ENCODE peak calls at places on chromosomes 13 and 19, in nine cellular contexts. S, A, J, D, M, N, R, H and L are unnamed samples.

GRCh38 chr13:37069597-37070103 is 10.2 kb upstream of the SUPT20H start:
- DNase-seq in S (no peak), A (no peak), J (no peak), D (no peak), M (no peak), N (no peak), R (no peak), H (no peak), L (no peak)

GRCh38 chr19:30449673-30450072 is 77.5 kb downstream of the ZNF536 start:
- DNase-seq in S (no peak), A (no peak), J (no peak), D (no peak), M (no peak), N (no peak), R (no peak), H (no peak), L (peak)

GRCh38 chr13:60759499-60759898 is 362.5 kb downstream of the TDRD3 start:
- DNase-seq in S (no peak), A (no peak), J (no peak), D (no peak), M (peak), N (no peak), R (no peak), H (no peak), L (peak)

GRCh38 chr13:26179344-26179743 is 42.8 kb downstream of the RNF6 start:
- DNase-seq in S (no peak), A (no peak), J (no peak), D (no peak), M (no peak), N (no peak), R (no peak), H (no peak), L (no peak)

GRCh38 chr19:54424660-54425381 is 9.6 kb downstream of the TTYH1 start:
- DNase-seq in S (peak), A (no peak), J (no peak), D (no peak), M (no peak), N (no peak), R (no peak), H (no peak), L (no peak)

GRCh38 chr13:65966991-65967451 is 1263.1 kb downstream of the PCDH9 start:
- DNase-seq in S (peak), A (no peak), J (no peak), D (peak), M (no peak), N (no peak), R (no peak), H (no peak), L (no peak)

GRCh38 chr19:55528030-55528801 is 8.7 kb downstream of the SBK2 start:
- DNase-seq in S (no peak), A (no peak), J (no peak), D (no peak), M (no peak), N (no peak), R (no peak), H (no peak), L (no peak)

GRCh38 chr13:65562305-65562704 is 1667.8 kb downstream of the PCDH9 start:
- DNase-seq in S (no peak), A (no peak), J (no peak), D (no peak), M (no peak), N (no peak), R (no peak), H (no peak), L (no peak)

GRCh38 chr19:19211499-19212432 is at the start of gene NCAN:
- DNase-seq in S (peak), A (no peak), J (no peak), D (no peak), M (no peak), N (no peak), R (no peak), H (peak), L (no peak)

GRCh38 chr19:17629760-17630159 is 58.4 kb downstream of the UNC13A start:
- DNase-seq in S (no peak), A (no peak), J (no peak), D (no peak), M (no peak), N (no peak), R (no peak), H (no peak), L (no peak)

GRCh38 chr13:30972888-30973377 is 40.5 kb downstream of the TEX26 start:
- DNase-seq in S (no peak), A (no peak), J (no peak), D (no peak), M (no peak), N (no peak), R (no peak), H (no peak), L (no peak)

GRCh38 chr13:93289047-93289446 is 62.4 kb downstream of the GPC6 start:
- DNase-seq in S (peak), A (no peak), J (no peak), D (no peak), M (no peak), N (no peak), R (no peak), H (no peak), L (no peak)

GRCh38 chr13:42883771-42884170 is 102.4 kb downstream of the FAM216B start:
- DNase-seq in S (no peak), A (peak), J (no peak), D (no peak), M (peak), N (no peak), R (no peak), H (peak), L (peak)

GRCh38 chr13:59236979-59237378 is 926.7 kb downstream of the DIAPH3 start:
- DNase-seq in S (no peak), A (no peak), J (no peak), D (no peak), M (no peak), N (no peak), R (no peak), H (no peak), L (no peak)

GRCh38 chr19:55304279-55304978 is 20.6 kb downstream of the BRSK1 start:
- DNase-seq in S (peak), A (peak), J (no peak), D (peak), M (peak), N (no peak), R (peak), H (peak), L (no peak)

GRCh38 chr19:5877869-5878268 is 7.5 kb upstream of the FUT5 start:
- DNase-seq in S (no peak), A (no peak), J (no peak), D (no peak), M (no peak), N (no peak), R (no peak), H (no peak), L (no peak)

GRCh38 chr13:29540799-29541198 is 54.7 kb downstream of the SLC7A1 start:
- DNase-seq in S (no peak), A (no peak), J (no peak), D (no peak), M (no peak), N (no peak), R (no peak), H (no peak), L (no peak)

GRCh38 chr19:7646426-7646700 is 9.5 kb downstream of the STXBP2 start:
- DNase-seq in S (no peak), A (no peak), J (no peak), D (no peak), M (no peak), N (no peak), R (no peak), H (no peak), L (no peak)

GRCh38 chr19:43727593-43727853 is 11.6 kb downstream of the IRGC start:
- DNase-seq in S (no peak), A (no peak), J (no peak), D (no peak), M (no peak), N (no peak), R (no peak), H (no peak), L (no peak)

GRCh38 chr19:51372649-51373504 is at the start of gene NKG7:
- DNase-seq in S (peak), A (no peak), J (peak), D (no peak), M (no peak), N (no peak), R (no peak), H (no peak), L (no peak)
- TF ChIP-seq POLR2A in S (no peak), A (no peak), J (no peak), D (no peak), M (no peak), N (no peak), R (no peak), H (no peak), L (no peak)

GRCh38 chr19:45574526-45574925 is 10.1 kb downstream of the OPA3 start:
- DNase-seq in S (no peak), A (no peak), J (no peak), D (no peak), M (no peak), N (no peak), R (no peak), H (no peak), L (no peak)
- H3K27ac ChIP-seq in S (no peak), A (no peak), J (no peak), D (peak), M (no peak), N (no peak), R (no peak), H (no peak), L (no peak)

DNA sequence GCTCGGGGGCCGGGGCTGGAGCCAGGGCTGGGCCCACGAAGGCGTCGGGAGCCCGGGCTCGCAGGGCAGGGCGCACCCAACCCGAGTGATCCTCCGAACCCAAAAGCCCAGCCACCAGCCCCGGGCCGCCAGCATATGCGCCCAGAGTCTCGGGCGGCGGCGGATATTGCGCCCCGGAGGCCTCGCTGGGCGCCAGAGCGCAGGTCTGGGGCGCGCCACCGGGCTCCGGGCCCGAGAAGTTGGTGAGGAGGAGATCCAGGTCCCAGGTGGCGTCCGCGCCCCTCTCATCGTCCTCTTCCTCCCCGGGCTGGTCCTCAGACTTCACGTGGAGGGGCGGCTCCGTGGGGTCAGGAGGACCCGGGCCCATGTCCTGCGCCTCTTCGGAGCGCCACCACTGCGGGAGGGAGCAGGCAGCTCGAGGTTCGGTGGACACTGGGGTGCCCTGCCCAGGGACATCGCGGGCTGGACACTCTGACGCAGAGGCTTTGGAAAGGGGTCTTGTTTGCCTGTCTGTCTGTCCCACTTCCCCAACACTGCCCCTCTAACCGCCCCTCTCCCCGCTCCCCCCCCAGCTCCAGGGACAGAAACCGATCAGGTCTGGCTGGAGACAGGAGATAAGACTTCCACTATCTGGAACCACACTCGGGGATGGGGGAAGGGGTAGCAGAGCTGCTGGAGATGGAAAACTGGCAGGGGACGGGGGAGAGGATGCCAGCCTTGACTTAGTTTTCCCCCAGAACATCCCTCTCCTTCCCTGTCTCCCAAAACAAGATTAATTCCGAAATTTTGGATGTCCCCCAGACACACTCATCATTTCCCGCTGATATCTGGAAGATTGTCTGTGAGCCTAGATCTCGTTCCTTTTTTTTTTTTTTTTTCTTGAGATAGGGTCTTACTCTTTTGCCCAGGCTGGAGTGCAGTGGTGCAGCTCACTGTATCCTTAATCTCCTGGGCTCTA is 973 bp downstream of the KLF1 start:
- DNase-seq in S (peak), A (no peak), J (no peak), D (no peak), M (no peak), N (no peak), R (no peak), H (peak), L (no peak)
- TF ChIP-seq CTCF in S (no peak), A (no peak), J (no peak), D (peak), M (no peak), N (no peak), R (no peak), H (no peak), L (no peak)

GRCh38 chr19:1354496-1355257 is 29.0 kb upstream of the NDUFS7 start:
- DNase-seq in S (peak), A (peak), J (peak), D (peak), M (peak), N (peak), R (peak), H (peak), L (peak)
- TF ChIP-seq POLR2A in S (peak), A (peak), J (no peak), D (peak), M (peak), N (peak), R (peak), H (no peak), L (no peak)

DNA sequence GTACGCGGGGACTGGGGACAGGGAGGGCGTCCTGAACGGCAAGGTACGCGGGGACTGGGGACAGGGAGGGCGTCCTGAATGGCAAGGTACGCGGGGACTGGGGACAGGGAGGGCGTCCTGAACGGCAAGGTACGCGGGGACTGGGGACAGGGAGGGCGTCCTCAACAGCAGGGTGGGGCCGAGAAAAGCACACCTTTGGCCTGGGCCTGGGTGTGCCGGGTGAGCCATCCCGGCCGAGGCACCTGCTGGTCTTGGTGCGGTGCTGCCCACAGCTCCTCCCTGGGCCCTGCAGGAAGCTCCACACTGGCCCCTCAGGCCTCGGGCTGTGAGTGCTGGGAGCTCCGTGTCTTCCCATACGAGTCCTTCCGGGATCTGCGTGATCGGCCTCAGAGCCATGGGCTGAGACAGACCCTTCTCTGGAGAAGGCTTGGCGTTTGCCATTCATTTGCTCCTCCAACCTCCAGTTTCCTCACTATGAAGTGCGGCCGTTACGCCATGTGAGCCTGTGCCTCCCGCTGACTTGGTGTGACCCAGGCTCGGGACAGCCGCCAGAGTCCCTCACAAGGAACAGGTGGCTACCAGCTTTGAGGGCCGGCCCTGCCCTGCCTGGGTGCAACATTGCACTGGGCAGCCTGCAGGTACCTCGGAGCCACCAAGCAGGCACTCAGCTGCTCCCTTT is 7.8 kb upstream of the ZNF554 start:
- DNase-seq in S (no peak), A (peak), J (no peak), D (no peak), M (no peak), N (no peak), R (no peak), H (peak), L (no peak)
- H3K27ac ChIP-seq in S (no peak), A (peak), J (peak), D (no peak), M (no peak), N (no peak), R (peak), H (no peak), L (no peak)

DNA sequence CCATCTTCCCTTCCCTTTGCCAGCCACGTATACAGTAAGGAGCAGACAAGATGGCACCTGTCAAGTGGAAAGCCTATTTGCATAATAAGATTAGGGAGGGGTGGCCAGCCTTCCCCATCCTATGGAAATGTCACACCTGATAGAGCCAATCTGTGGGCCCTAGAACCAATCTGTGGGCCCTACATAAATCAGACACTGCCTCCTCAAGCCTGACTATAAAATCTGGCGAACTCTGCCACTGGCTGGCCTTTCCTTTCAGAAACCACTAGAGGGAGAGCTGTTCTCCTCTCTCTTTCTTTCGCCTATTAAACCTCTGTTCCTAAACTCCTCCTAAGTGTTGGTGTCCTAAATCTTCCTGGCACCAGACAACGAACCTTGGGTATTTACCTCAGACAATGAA is 231.5 kb upstream of the KLHL1 start:
- DNase-seq in S (no peak), A (no peak), J (no peak), D (no peak), M (peak), N (no peak), R (no peak), H (peak), L (no peak)
- TF ChIP-seq CTCF in S (no peak), A (peak), J (peak), D (no peak), M (peak), N (peak), R (no peak), H (peak), L (no peak)

DNA sequence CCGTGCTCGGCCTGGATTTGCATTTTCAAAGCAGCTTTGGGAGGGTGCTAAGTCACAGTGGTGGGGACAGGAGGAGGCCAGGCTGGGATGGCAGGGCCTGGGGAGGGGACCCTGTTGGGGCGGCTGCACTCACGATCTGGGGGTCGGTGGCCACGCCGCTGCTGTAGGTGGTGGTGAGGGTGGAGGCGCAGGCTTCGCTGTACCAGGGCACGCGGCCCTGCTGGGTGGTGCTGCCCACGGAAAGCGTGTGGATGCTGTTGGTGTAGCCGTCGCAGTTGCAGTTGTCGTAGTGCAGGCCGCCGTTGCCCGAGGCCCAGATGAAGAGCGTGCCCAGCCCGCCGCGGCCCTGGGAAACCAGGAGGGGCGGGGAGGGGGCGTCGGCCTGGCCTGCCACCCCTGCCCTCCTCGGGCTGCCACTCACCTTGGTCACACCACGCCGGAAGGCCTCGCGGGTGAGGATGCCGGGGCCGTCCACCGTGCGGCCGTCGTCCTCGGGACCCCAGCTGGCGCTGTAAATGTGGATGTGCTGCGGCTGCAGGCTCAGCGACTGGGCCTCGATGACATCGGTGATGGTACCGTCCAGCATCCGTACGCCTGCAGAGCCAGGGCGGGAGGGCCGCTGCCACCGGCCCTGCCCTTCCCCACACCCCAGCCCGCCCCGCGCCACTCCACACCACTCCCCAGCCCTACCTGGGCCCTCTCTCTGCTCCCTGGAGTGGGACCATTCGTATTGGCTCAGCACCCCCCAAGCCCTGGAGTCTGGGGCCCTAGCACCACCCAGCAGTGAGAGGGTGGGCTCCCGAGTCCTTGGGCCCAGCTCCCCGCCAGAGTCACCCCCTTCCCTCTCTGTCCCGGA is 3.2 kb downstream of the PCSK4 start:
- DNase-seq in S (no peak), A (no peak), J (no peak), D (no peak), M (peak), N (no peak), R (no peak), H (no peak), L (no peak)
- TF ChIP-seq POLR2A in S (no peak), A (no peak), J (no peak), D (no peak), M (no peak), N (no peak), R (no peak), H (no peak), L (no peak)

GRCh38 chr19:33520844-33521479 is 629 bp downstream of the PEPD start:
- DNase-seq in S (no peak), A (peak), J (no peak), D (peak), M (no peak), N (peak), R (no peak), H (no peak), L (no peak)
- H3K27ac ChIP-seq in S (no peak), A (peak), J (peak), D (peak), M (no peak), N (peak), R (peak), H (peak), L (peak)